ENCODE peak calls at places on chromosomes 6 and 20, in four cellular contexts. O is LoVo, F is IMR-90, A is cardiac muscle cell. N is an unnamed sample.

GRCh38 chr6:25596928-25597818 is 54.8 kb upstream of the SCGN start:
- DNase-seq in O (no peak), F (peak), A (no peak), N (no peak)

GRCh38 chr6:6712258-6712978 is 123.9 kb downstream of the LY86 start:
- DNase-seq in O (peak), F (peak), A (no peak), N (no peak)

GRCh38 chr20:63430891-63431290 is 41.6 kb downstream of the KCNQ2 start:
- DNase-seq in O (no peak), F (no peak), A (no peak), N (no peak)

GRCh38 chr20:45230631-45231030 is 9.5 kb downstream of the SEMG2 start:
- DNase-seq in O (no peak), F (no peak), A (no peak), N (no peak)

GRCh38 chr6:159602370-159603185 is 90.5 kb downstream of the SOD2 start:
- DNase-seq in O (no peak), F (no peak), A (no peak), N (no peak)

GRCh38 chr6:121951918-121952379 is 447.5 kb upstream of the HSF2 start:
- DNase-seq in O (no peak), F (peak), A (no peak), N (no peak)

GRCh38 chr6:96394727-96395126 is 126.9 kb upstream of the UFL1 start:
- DNase-seq in O (no peak), F (no peak), A (peak), N (no peak)

GRCh38 chr6:149392535-149392934 is 7.5 kb upstream of the SUMO4 start:
- DNase-seq in O (no peak), F (no peak), A (no peak), N (no peak)

GRCh38 chr20:51426879-51427624 is 115.5 kb downstream of the NFATC2 start:
- DNase-seq in O (no peak), F (no peak), A (no peak), N (no peak)

GRCh38 chr6:35500782-35501181 is 3.9 kb upstream of the TEAD3 start:
- DNase-seq in O (no peak), F (peak), A (no peak), N (peak)

GRCh38 chr6:159807150-159807859 is 7.2 kb downstream of the PNLDC1 start:
- DNase-seq in O (peak), F (no peak), A (no peak), N (no peak)

GRCh38 chr20:14477125-14477524 is 139.7 kb upstream of the FLRT3 start:
- DNase-seq in O (no peak), F (peak), A (no peak), N (no peak)

GRCh38 chr6:43203718-43204095 is 21.7 kb downstream of the CUL9 start:
- DNase-seq in O (no peak), F (no peak), A (no peak), N (no peak)

GRCh38 chr6:119349341-119350201 is at the start of gene MAN1A1:
- DNase-seq in O (peak), F (peak), A (peak), N (peak)

N was measured in gastrocnemius medialis.